ENCODE peak calls at places on chromosomes 16 and 17, in four cellular contexts. B, H, E and A are unnamed samples. For H3K27me3, the result is how much of the 10 kb centered on the place peaks cover.

GRCh38 chr17:78585231-78585630 is 8.0 kb upstream of the DNAH17 start:
- DNase-seq in E (no peak), B (no peak), H (no peak), A (no peak)

GRCh38 chr17:32124985-32125847 is 17.1 kb upstream of the RHOT1 start:
- DNase-seq in B (no peak), H (no peak), E (no peak), A (no peak)

GRCh38 chr17:40063034-40063765 is 435 bp downstream of the THRA start:
- DNase-seq in B (no peak), E (no peak), H (no peak), A (peak)

GRCh38 chr16:16025214-16025968 is 76.0 kb downstream of the ABCC1 start:
- DNase-seq in E (no peak), B (peak), H (no peak), A (peak)

GRCh38 chr17:6755731-6756184 is at the start of gene XAF1:
- DNase-seq in B (no peak), H (no peak), E (no peak), A (peak)

GRCh38 chr17:81403671-81404534 is 8.6 kb downstream of the BAHCC1 start:
- DNase-seq in B (no peak), H (no peak), E (no peak), A (peak)

GRCh38 chr17:16973760-16974540 is 2.0 kb upstream of the TNFRSF13B start:
- DNase-seq in H (no peak), E (no peak), B (no peak), A (no peak)

GRCh38 chr17:64103751-64104364 is 26.1 kb downstream of the ERN1 start:
- DNase-seq in E (no peak), H (no peak), B (no peak), A (no peak)

GRCh38 chr17:76088868-76089576 is 10.0 kb downstream of the ZACN start:
- DNase-seq in E (no peak), H (no peak), B (no peak), A (no peak)

GRCh38 chr16:49504626-49505025 is 131.0 kb downstream of the C16orf78 start:
- DNase-seq in E (no peak), B (no peak), H (no peak), A (no peak)

GRCh38 chr17:19996086-19996485 is 13.1 kb upstream of the SPECC1 start:
- DNase-seq in E (no peak), B (no peak), H (no peak), A (no peak)

GRCh38 chr17:56893503-56893902 is 20.3 kb downstream of the TRIM25 start:
- DNase-seq in B (no peak), E (no peak), H (no peak), A (no peak)

GRCh38 chr17:73142763-73143395 is 21.9 kb upstream of the SSTR2 start:
- DNase-seq in B (no peak), H (no peak), E (no peak), A (no peak)

GRCh38 chr17:9512323-9513168 is 63.1 kb downstream of the STX8 start:
- DNase-seq in H (no peak), B (no peak), E (no peak), A (no peak)

GRCh38 chr17:68777243-68777855 is 176.2 kb upstream of the FAM20A start:
- DNase-seq in H (peak), B (peak), E (no peak), A (peak)

GRCh38 chr17:34098712-34099111 is 156.4 kb upstream of the CCL2 start:
- DNase-seq in B (no peak), E (no peak), H (no peak), A (no peak)

GRCh38 chr16:2090819-2091721 is 43.3 kb downstream of the TSC2 start:
- DNase-seq in B (no peak), H (no peak), E (no peak), A (no peak)

GRCh38 chr17:76025294-76025693 is 1.8 kb downstream of the EVPL start:
- DNase-seq in H (no peak), B (no peak), E (no peak), A (no peak)

GRCh38 chr17:44918006-44918405 is 2.7 kb upstream of the GFAP start:
- DNase-seq in H (no peak), E (no peak), B (no peak), A (no peak)

GRCh38 chr16:86872126-86872525 is 293.8 kb downstream of the FOXL1 start:
- DNase-seq in E (no peak), H (no peak), B (no peak), A (no peak)

GRCh38 chr16:78428193-78428592 is 328.7 kb downstream of the WWOX start:
- DNase-seq in E (no peak), B (no peak), H (no peak), A (no peak)

GRCh38 chr16:67537636-67538591 is 9.3 kb downstream of the RIPOR1 start:
- DNase-seq in B (no peak), E (no peak), H (no peak), A (no peak)

GRCh38 chr16:79776243-79776884 is 175.8 kb upstream of the MAF start:
- DNase-seq in E (no peak), B (peak), H (no peak), A (peak)

GRCh38 chr17:9350083-9350482 is 225.5 kb downstream of the STX8 start:
- DNase-seq in H (no peak), B (no peak), E (no peak), A (no peak)

GRCh38 chr17:1438593-1439083 is 17.4 kb downstream of the CRK start:
- DNase-seq in B (no peak), E (no peak), H (no peak), A (no peak)

GRCh38 chr17:40411821-40412220 is 5.9 kb downstream of the TOP2A start:
- DNase-seq in B (no peak), H (no peak), E (no peak), A (no peak)

GRCh38 chr16:3021449-3022207 is 1.5 kb downstream of the TNFRSF12A start:
- DNase-seq in E (peak), H (no peak), B (peak), A (peak)

GRCh38 chr16:30458561-30459394 is 13.1 kb upstream of the SEPHS2 start:
- DNase-seq in H (no peak), E (no peak), B (no peak), A (no peak)

DNA sequence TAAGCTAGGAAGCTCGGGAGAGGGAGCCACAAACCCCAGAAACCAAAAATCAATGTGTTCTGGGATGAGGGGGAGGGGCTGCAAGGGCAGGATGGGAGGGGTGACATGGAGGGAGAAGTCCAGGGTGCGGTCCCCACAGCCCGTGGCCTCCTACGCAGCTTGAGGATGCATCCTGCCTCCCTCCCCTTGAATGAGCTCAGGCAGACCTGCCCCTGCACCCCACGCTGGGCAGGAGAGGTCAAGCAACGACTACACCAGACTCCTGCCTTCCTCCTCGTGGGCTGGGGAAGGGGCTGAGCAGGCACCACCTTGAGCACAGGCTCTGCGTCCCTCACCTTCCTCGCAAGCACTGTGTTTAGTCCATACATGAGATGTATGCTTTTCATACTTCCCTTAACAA is 3.9 kb downstream of the ANKRD13B start:
- DNase-seq in H (no peak), E (no peak), B (no peak), A (no peak)
- H3K4me3 ChIP-seq in H (no peak), E (no peak), B (no peak), A (no peak)

DNA sequence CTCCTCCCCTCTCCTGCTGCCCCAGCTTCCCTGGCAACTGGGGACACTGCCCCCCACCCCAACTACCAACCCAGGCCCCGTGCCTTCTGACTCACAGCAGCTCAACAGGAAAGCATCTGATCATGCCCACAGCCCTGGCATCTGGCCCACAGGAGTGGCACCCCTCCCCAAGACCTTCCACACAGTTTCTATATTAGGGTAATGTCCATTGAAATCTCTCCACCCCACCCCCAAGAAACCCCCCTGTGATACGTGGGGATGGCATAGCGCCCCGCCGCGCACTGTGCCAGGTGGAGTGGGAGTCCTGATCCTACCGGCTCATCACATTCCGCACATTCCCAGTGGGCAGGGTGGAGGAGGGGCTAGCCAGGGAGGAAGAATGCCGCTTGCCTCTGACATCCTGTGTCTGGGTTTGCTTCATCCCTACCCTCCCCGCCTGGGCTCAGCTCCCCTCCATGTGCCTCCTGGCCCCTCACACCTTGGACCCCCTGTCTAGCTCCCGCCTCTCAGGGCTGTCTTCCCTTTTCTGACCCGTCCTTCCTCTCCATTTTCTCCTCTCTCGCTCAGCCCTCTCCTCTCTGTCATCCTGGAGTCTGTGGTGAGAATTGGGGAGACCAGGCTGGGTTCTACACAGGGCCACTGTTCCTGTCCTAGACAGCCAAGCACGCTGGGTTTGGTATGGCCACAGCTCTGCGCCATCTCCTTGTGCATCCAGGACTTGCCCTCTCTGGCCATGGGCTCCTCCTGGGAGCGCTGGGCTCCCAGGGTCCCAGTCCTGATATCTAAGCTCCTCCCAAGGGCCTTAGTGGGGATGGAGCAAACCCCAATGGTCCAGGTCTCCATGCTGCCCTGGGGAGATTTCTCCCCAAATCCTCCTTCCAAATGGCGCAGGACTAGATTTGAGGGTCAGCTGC is 27.4 kb upstream of the ITGA3 start:
- DNase-seq in E (no peak), B (peak), H (no peak), A (peak)
- H3K27me3 ChIP-seq in E (under half), B (under half), H (under half), A (under half)

DNA sequence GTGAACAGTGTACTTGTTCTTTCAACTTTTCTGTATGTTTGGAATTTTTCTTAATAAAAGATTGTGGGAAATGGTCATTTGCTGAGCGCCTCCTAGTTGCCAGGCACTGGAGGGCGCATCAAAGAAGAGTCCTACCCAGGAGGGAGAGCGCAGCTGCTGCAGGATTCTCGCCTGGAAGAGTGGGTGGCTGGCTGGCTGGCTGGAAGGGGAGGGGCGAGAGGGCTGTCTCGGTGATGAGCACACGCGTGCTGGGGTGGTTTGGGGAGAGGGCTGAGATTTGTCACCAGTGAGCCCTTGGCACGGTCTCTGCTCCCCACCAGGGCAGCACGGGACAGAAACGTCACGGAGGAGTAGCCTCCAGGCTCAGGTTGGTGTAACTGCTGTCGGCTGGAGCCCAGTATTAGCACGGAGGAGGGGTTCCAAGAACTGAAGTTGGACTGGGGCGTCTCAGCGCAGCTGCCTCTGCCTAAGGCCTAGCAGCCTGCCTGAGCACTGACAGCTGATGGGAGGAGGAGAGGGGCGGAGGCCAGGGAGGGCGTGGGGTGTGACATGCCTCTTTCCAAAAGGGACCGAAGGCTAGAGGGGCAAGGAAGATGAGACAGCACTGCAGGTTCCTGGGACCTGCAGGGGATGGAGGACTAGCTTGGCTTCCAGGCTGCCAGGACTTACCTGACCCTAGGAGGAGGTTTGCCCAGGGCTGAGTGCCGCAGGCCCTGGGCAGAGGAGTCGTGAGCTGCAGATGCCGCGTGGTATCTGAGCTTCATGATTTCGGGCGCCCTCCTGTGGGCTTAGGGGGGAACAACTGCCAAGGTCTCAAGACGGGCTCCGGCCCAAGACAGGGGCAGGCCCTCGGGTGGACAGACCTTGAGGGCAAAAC is 5.7 kb downstream of the LDHD start:
- DNase-seq in H (peak), B (peak), E (peak), A (peak)
- H3K4me3 ChIP-seq in H (peak), B (peak), E (peak), A (peak)

GRCh38 chr16:23225109-23225508 is 42.6 kb downstream of the SCNN1G start:
- DNase-seq in E (no peak), H (no peak), B (no peak), A (no peak)
- H3K27me3 ChIP-seq in E (under half), H (under half), B (under half), A (under half)

GRCh38 chr17:28196637-28197036 is 122.4 kb upstream of the TMEM97 start:
- DNase-seq in E (no peak), B (no peak), H (no peak), A (no peak)

GRCh38 chr17:28204244-28204643 is 114.8 kb upstream of the TMEM97 start:
- DNase-seq in E (no peak), B (no peak), H (no peak), A (no peak)

GRCh38 chr17:28199728-28200127 is 119.3 kb upstream of the TMEM97 start:
- DNase-seq in E (no peak), H (no peak), B (no peak), A (no peak)

GRCh38 chr17:28201315-28201714 is 117.7 kb upstream of the TMEM97 start:
- DNase-seq in H (no peak), B (no peak), E (no peak), A (no peak)

DNA sequence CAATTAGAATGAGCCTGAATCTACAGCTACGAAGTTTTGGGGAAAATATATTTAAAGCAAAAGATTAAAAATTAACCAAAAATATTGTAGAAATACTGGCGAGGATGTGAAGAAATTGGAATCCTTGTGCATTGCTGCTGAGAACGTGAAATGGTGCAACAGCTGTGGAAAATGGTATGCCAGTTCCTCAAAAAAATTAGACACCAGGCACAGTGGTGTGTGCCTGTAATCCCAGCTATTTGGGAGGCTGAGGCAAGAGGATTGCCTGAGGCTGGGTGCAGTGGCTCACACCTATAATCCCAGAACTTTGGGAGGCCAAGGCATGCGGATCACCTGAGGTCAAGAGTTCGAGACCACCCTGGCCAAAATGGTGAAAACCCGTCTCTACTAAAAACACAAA is 119.9 kb upstream of the TMEM97 start:
- DNase-seq in B (no peak), H (no peak), E (no peak), A (no peak)
- H3K4me3 ChIP-seq in B (no peak), H (no peak), E (no peak), A (no peak)

GRCh38 chr17:79820959-79821330 is 18.3 kb downstream of the CBX4 start:
- DNase-seq in E (no peak), B (no peak), H (no peak), A (no peak)
- H3K27me3 ChIP-seq in E (under half), B (under half), H (under half), A (half or more)

GRCh38 chr17:35315971-35316370 is 57.5 kb downstream of the SLFN11 start:
- DNase-seq in E (no peak), B (no peak), H (no peak), A (no peak)
- H3K4me3 ChIP-seq in E (no peak), B (no peak), H (no peak), A (no peak)

GRCh38 chr16:84374160-84374489 is 5.8 kb downstream of the ATP2C2 start:
- DNase-seq in B (no peak), H (no peak), E (no peak), A (no peak)

GRCh38 chr16:84379008-84379730 is 10.8 kb downstream of the ATP2C2 start:
- DNase-seq in H (no peak), B (no peak), E (no peak), A (no peak)

GRCh38 chr16:84378099-84378498 is 9.8 kb downstream of the ATP2C2 start:
- DNase-seq in H (no peak), B (no peak), E (no peak), A (peak)

GRCh38 chr16:84378567-84378966 is 10.2 kb downstream of the ATP2C2 start:
- DNase-seq in B (no peak), H (no peak), E (no peak), A (no peak)

GRCh38 chr16:84375773-84376172 is 7.4 kb downstream of the ATP2C2 start:
- DNase-seq in E (no peak), B (no peak), H (no peak), A (no peak)
- H3K27me3 ChIP-seq in E (under half), B (under half), H (under half), A (under half)

DNA sequence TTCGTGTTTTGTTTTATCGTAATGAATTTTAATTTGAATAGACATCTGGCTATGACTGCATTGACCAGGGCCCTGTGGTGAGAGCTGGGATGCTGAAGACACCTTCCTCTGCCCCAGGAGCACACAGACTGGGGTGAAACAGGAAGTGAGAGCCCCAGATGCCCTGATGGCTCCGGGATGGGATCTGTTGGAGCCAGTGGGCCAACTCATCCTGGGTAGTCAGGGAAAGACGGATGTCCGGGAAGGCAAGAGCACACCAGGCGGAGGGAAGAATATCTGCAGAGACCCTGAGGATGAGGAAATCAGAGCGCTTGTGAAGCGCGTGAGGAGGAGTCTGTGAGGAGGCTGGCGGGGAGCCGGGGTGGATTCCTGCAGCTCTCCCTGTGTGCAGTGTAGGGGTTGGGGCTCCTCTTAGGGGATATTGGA is 71.5 kb upstream of the LGALS9 start:
- DNase-seq in E (no peak), B (no peak), H (no peak), A (peak)
- H3K4me3 ChIP-seq in E (peak), B (peak), H (peak), A (peak)